ENCODE peak calls at places on chromosomes 1 and 21, in ten cellular contexts. X is GM04504; P is effector memory CD4-positive, alpha-beta T cell; L is LoVo; Q is NCI-H1105; Z is mesendoderm; M is suprapubic skin; C is H9; F is cardiac septum; O is posterior vena cava. D is an unnamed sample.

GRCh38 chr1:58583496-58583895 is 6.4 kb upstream of the TACSTD2 start:
- DNase-seq in Z (no peak), F (no peak), L (no peak), C (no peak), O (no peak), X (no peak), P (no peak), Q (no peak), M (no peak), D (peak; percentile 47)

GRCh38 chr1:211490821-211491415 is 1.0 kb downstream of the RD3 start:
- DNase-seq in L (no peak), Z (peak; percentile 64), Q (no peak), C (no peak), O (peak; percentile 71), X (no peak), M (no peak), F (peak; percentile 51), P (no peak), D (no peak)

GRCh38 chr1:5976726-5977493 is 15.3 kb downstream of the NPHP4 start:
- DNase-seq in O (peak; percentile 68), C (peak; percentile 17), M (peak; percentile 40), Z (no peak), L (no peak), X (no peak), P (no peak), F (no peak), Q (no peak), D (no peak)

GRCh38 chr1:47849611-47850261 is 147.4 kb downstream of the TRABD2B start:
- DNase-seq in X (no peak), Z (no peak), Q (no peak), F (no peak), L (no peak), P (no peak), O (no peak), M (no peak), C (no peak), D (no peak)

GRCh38 chr21:38337793-38338192 is 81.0 kb downstream of the KCNJ15 start:
- DNase-seq in F (no peak), C (no peak), O (no peak), Q (no peak), M (no peak), P (no peak), L (no peak), X (no peak), Z (no peak), D (no peak)

GRCh38 chr1:153260980-153261792 is 1.7 kb downstream of the LORICRIN start:
- DNase-seq in F (no peak), C (peak; percentile 29), Q (no peak), M (peak; percentile 62), O (peak; percentile 83), Z (peak; percentile 62), L (no peak), P (no peak), X (no peak), D (no peak)

GRCh38 chr1:228064741-228065542 is 17.6 kb upstream of the ARF1 start:
- DNase-seq in P (no peak), O (peak; percentile 78), L (no peak), X (no peak), C (no peak), F (peak; percentile 54), M (peak; percentile 50), Q (no peak), Z (no peak), D (no peak)

GRCh38 chr21:44444286-44444931 is 10.9 kb upstream of the LRRC3 start:
- DNase-seq in X (no peak), M (peak; percentile 38), O (peak; percentile 72), Q (no peak), P (no peak), C (peak; percentile 76), L (peak; percentile 19), Z (peak; percentile 72), F (no peak), D (peak; percentile 66)

GRCh38 chr1:1797731-1798341 is 19.6 kb upstream of the NADK start:
- DNase-seq in M (no peak), Q (no peak), C (no peak), Z (no peak), X (no peak), F (no peak), P (no peak), L (no peak), O (no peak), D (peak; percentile 51)

GRCh38 chr1:27527857-27528700 is 38.1 kb upstream of the WASF2 start:
- DNase-seq in O (peak; percentile 79), X (no peak), C (peak; percentile 73), F (no peak), M (peak; percentile 85), L (peak; percentile 64), Z (peak; percentile 59), Q (peak; percentile 94), P (peak; percentile 21), D (peak; percentile 68)

GRCh38 chr1:27342778-27343638 is 1.2 kb downstream of the SYTL1 start:
- DNase-seq in X (no peak), O (peak; percentile 83), P (peak; percentile 69), L (peak; percentile 44), Z (no peak), F (peak; percentile 93), C (peak; percentile 61), Q (peak; percentile 75), M (no peak), D (peak; percentile 74)

GRCh38 chr1:199033709-199034108 is 394.9 kb downstream of the PTPRC start:
- DNase-seq in M (no peak), F (no peak), C (no peak), Z (no peak), X (no peak), O (no peak), P (no peak), L (no peak), Q (no peak), D (no peak)

GRCh38 chr1:175497501-175497900 is 245.9 kb downstream of the TNR start:
- DNase-seq in L (no peak), F (no peak), Q (no peak), O (no peak), Z (peak; percentile 38), C (no peak), X (no peak), P (no peak), M (no peak), D (no peak)

GRCh38 chr1:20449736-20450311 is 36.2 kb downstream of the CAMK2N1 start:
- DNase-seq in O (no peak), M (no peak), C (no peak), L (no peak), Z (no peak), Q (no peak), F (no peak), P (no peak), X (peak; percentile 19), D (no peak)